ENCODE peak calls at places on chromosome 22, in five cellular contexts. X is Peyer's patch, L is HCT116, Y is stomach, N is hepatocyte. R is an unnamed sample. For H3K4me1 and H3K9me3, the result is how much of the 10 kb centered on the place peaks cover.

GRCh38 chr22:45769569-45770210 is 98.1 kb downstream of the ATXN10 start:
- DNase-seq in X (no peak), L (no peak), Y (no peak), N (no peak), R (no peak)

GRCh38 chr22:38852522-38852921 is 8.7 kb upstream of the NPTXR start:
- DNase-seq in X (no peak), L (no peak), Y (no peak), N (no peak), R (no peak)

GRCh38 chr22:45564349-45565030 is 61.8 kb downstream of the FBLN1 start:
- DNase-seq in X (no peak), L (no peak), Y (no peak), N (peak), R (no peak)

GRCh38 chr22:17161991-17162390 is 2.9 kb upstream of the HDHD5 start:
- DNase-seq in X (no peak), L (no peak), Y (no peak), N (no peak), R (no peak)

GRCh38 chr22:23113847-23114720 is 27.7 kb downstream of the RSPH14 start:
- DNase-seq in X (no peak), L (no peak), Y (no peak), N (no peak), R (no peak)

GRCh38 chr22:26374645-26375044 is 54.4 kb upstream of the ASPHD2 start:
- DNase-seq in X (no peak), L (no peak), Y (no peak), N (no peak), R (no peak)

GRCh38 chr22:18136563-18137320 is 13.2 kb upstream of the USP18 start:
- DNase-seq in X (no peak), L (no peak), Y (no peak), N (no peak), R (no peak)

GRCh38 chr22:25564320-25564978 is at the start of gene GRK3:
- DNase-seq in X (peak), L (peak), Y (peak), N (peak), R (peak)

GRCh38 chr22:26981520-26981919 is 324.1 kb downstream of the MIAT start:
- DNase-seq in X (no peak), L (no peak), Y (no peak), N (peak), R (no peak)

GRCh38 chr22:26642465-26643367 is 14.7 kb upstream of the MIAT start:
- DNase-seq in X (peak), L (no peak), Y (peak), N (no peak), R (no peak)

GRCh38 chr22:21927174-21927823 is 25.3 kb downstream of the PPM1F start:
- DNase-seq in X (no peak), L (no peak), Y (no peak), N (no peak), R (no peak)

DNA sequence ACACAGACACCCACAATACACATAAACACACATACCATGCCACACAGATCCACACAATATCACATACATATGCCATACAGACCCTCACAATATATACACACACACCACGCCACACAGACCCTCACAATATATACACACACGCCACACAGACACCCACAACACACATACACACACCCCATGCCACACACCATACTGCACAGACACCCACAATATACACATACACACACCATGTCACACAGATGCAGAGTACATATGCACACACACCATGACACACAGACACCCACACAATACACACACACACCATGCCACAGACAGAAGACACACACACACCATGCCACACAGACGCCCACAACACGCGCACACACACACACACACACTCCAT is 43.6 kb downstream of the SHISAL1 start:
- DNase-seq in X (no peak), L (no peak), Y (no peak), N (no peak), R (no peak)
- H3K4me1 ChIP-seq in X (under half), L (under half), Y (under half), N (under half), R (under half)

GRCh38 chr22:42719133-42719532 is 1.5 kb downstream of the A4GALT start:
- DNase-seq in X (no peak), L (no peak), Y (no peak), N (no peak), R (peak)
- H3K9me3 ChIP-seq in X (under half), L (under half), Y (under half), N (under half), R (under half)

GRCh38 chr22:37230673-37231405 is 13.2 kb downstream of the RAC2 start:
- DNase-seq in X (no peak), L (no peak), Y (no peak), N (no peak), R (peak)
- H3K4me3 ChIP-seq in X (no peak), L (no peak), Y (no peak), N (no peak), R (no peak)

GRCh38 chr22:31099841-31100761 is 7.3 kb downstream of the SELENOM start:
- DNase-seq in X (no peak), L (no peak), Y (no peak), N (no peak), R (no peak)
- H3K4me1 ChIP-seq in X (under half), L (under half), Y (under half), N (under half), R (under half)

GRCh38 chr22:48551061-48551460 is 1276.6 kb downstream of the BRD1 start:
- DNase-seq in X (no peak), L (no peak), Y (no peak), N (no peak), R (no peak)

GRCh38 chr22:48545976-48546375 is 1281.7 kb downstream of the BRD1 start:
- DNase-seq in X (no peak), L (no peak), Y (no peak), N (no peak), R (no peak)

GRCh38 chr22:48548391-48548790 is 1279.3 kb downstream of the BRD1 start:
- DNase-seq in X (no peak), L (no peak), Y (no peak), N (no peak), R (no peak)

GRCh38 chr22:48547971-48548370 is 1279.7 kb downstream of the BRD1 start:
- DNase-seq in X (no peak), L (no peak), Y (no peak), N (no peak), R (no peak)

DNA sequence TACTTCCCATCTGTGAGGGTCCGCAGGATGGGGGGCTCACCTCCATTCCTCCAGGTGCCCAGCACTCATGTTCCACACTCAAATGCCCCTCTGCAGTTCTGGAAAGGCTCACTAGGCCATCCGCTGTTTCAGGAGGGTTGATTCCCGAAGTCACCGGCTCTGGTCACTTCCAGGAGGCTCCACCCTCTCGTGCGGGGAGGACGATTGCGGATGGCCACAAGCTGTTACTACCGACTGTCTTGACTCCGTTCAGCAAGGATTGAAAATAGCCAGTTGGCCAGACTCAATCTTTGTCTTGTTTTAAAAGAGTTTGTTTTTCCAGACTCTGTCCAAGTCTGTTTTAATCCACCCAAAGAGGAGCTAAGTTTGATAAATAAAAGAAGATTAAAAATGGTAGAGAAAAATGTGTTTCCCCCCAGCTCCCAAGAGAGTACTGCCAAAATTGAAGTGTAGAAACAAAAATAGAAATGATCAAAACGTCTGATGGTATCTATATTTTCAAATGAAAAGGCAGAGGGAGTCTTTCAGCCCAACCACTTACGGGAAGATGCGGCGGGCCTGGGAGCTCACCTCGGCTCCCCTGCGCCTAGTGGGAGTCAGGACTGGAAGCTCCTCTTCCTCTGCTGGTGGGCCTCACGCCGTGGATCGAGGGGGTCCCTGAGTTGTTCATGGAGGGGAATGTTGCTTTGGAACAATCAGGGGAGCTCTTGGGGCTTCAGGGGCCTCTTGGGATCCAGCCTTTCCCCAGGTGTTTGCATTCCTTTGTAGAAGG is 1280.8 kb downstream of the BRD1 start:
- DNase-seq in X (no peak), L (no peak), Y (no peak), N (no peak), R (no peak)
- H3K9me3 ChIP-seq in X (under half), L (under half), Y (under half), N (under half), R (under half)